ENCODE peak calls at places on chromosomes 13 and 19, in four cellular contexts. One of them, this sample, is unnamed.
A peak's percentile ranks its signal among the peaks of the same experiment; 100 is the strongest.

GRCh38 chr13:27795718-27796019 is 3.4 kb downstream of the GSX1 start:
- DNase-seq in SK-N-SH: no peak
- DNase-seq in transverse colon: no peak
- DNase-seq in Panc1: no peak
- DNase-seq in this sample: no peak

GRCh38 chr13:94433055-94433947 is 46.2 kb downstream of the DCT start:
- DNase-seq in Panc1: no peak
- DNase-seq in transverse colon: peak; percentile 21
- DNase-seq in SK-N-SH: no peak
- DNase-seq in this sample: no peak

GRCh38 chr13:46101488-46102289 is 3.1 kb downstream of the CPB2 start:
- DNase-seq in transverse colon: no peak
- DNase-seq in Panc1: no peak
- DNase-seq in SK-N-SH: no peak
- DNase-seq in this sample: no peak

GRCh38 chr19:35114656-35115537 is 726 bp upstream of the FXYD3 start:
- DNase-seq in transverse colon: peak; percentile 86
- DNase-seq in SK-N-SH: peak; percentile 92
- DNase-seq in Panc1: peak; percentile 43
- DNase-seq in this sample: peak; percentile 78

GRCh38 chr19:17138937-17139598 is 63.5 kb downstream of the MYO9B start:
- DNase-seq in transverse colon: no peak
- DNase-seq in SK-N-SH: no peak
- DNase-seq in Panc1: no peak
- DNase-seq in this sample: peak; percentile 41

GRCh38 chr19:2690856-2691255 is 11.6 kb downstream of the GNG7 start:
- DNase-seq in transverse colon: no peak
- DNase-seq in Panc1: no peak
- DNase-seq in SK-N-SH: no peak
- DNase-seq in this sample: no peak

GRCh38 chr13:85864963-85865530 is 65.8 kb upstream of the SLITRK6 start:
- DNase-seq in transverse colon: no peak
- DNase-seq in Panc1: no peak
- DNase-seq in SK-N-SH: peak; percentile 22
- DNase-seq in this sample: no peak

GRCh38 chr19:33821871-33822270 is 25.2 kb downstream of the KCTD15 start:
- DNase-seq in transverse colon: no peak
- DNase-seq in Panc1: no peak
- DNase-seq in SK-N-SH: no peak
- DNase-seq in this sample: no peak

GRCh38 chr19:35229601-35230000 is 1.1 kb upstream of the FAM187B start:
- DNase-seq in Panc1: no peak
- DNase-seq in transverse colon: no peak
- DNase-seq in SK-N-SH: no peak
- DNase-seq in this sample: no peak

GRCh38 chr19:53696951-53697350 is 65.2 kb downstream of the DPRX start:
- DNase-seq in SK-N-SH: no peak
- DNase-seq in Panc1: no peak
- DNase-seq in transverse colon: no peak
- DNase-seq in this sample: no peak

GRCh38 chr13:94056362-94056990 is 423.0 kb downstream of the DCT start:
- DNase-seq in Panc1: no peak
- DNase-seq in SK-N-SH: no peak
- DNase-seq in transverse colon: no peak
- DNase-seq in this sample: no peak

GRCh38 chr13:56501750-56502149 is 639.0 kb upstream of the PRR20A start:
- DNase-seq in SK-N-SH: no peak
- DNase-seq in transverse colon: no peak
- DNase-seq in Panc1: no peak
- DNase-seq in this sample: no peak

GRCh38 chr13:69793803-69794453 is 313.7 kb upstream of the ATXN8OS start:
- DNase-seq in transverse colon: no peak
- DNase-seq in Panc1: no peak
- DNase-seq in SK-N-SH: peak; percentile 44
- DNase-seq in this sample: no peak

GRCh38 chr13:100128373-100128772 is 39.5 kb downstream of the PCCA start:
- DNase-seq in Panc1: no peak
- DNase-seq in transverse colon: no peak
- DNase-seq in SK-N-SH: no peak
- DNase-seq in this sample: no peak

GRCh38 chr13:113930711-113931637 is 42.9 kb downstream of the C13orf46 start:
- DNase-seq in transverse colon: no peak
- DNase-seq in Panc1: no peak
- DNase-seq in SK-N-SH: no peak
- DNase-seq in this sample: no peak

GRCh38 chr13:98954313-98954712 is 23.6 kb downstream of the DOCK9 start:
- DNase-seq in transverse colon: no peak
- DNase-seq in SK-N-SH: no peak
- DNase-seq in Panc1: no peak
- DNase-seq in this sample: no peak

GRCh38 chr19:42201489-42202289 is 15.8 kb downstream of the DEDD2 start:
- DNase-seq in Panc1: no peak
- DNase-seq in SK-N-SH: no peak
- DNase-seq in transverse colon: peak; percentile 56
- DNase-seq in this sample: no peak

GRCh38 chr13:33612641-33613638 is 205.0 kb upstream of the RFC3 start:
- DNase-seq in transverse colon: no peak
- DNase-seq in Panc1: no peak
- DNase-seq in SK-N-SH: no peak
- DNase-seq in this sample: no peak

GRCh38 chr13:110015253-110015652 is 228.9 kb upstream of the IRS2 start:
- DNase-seq in SK-N-SH: no peak
- DNase-seq in transverse colon: no peak
- DNase-seq in Panc1: no peak
- DNase-seq in this sample: no peak

GRCh38 chr13:27919934-27920676 is at the start of gene PDX1:
- DNase-seq in SK-N-SH: peak; percentile 70
- DNase-seq in transverse colon: peak; percentile 56
- DNase-seq in Panc1: no peak
- DNase-seq in this sample: no peak

GRCh38 chr13:70817571-70817970 is 709.3 kb upstream of the KLHL1 start:
- DNase-seq in transverse colon: no peak
- DNase-seq in Panc1: no peak
- DNase-seq in SK-N-SH: no peak
- DNase-seq in this sample: no peak

GRCh38 chr19:23415034-23415433 is 19.8 kb upstream of the ZNF91 start:
- DNase-seq in SK-N-SH: no peak
- DNase-seq in transverse colon: peak; percentile 32
- DNase-seq in Panc1: no peak
- DNase-seq in this sample: no peak

GRCh38 chr13:38394777-38395504 is 45.3 kb downstream of the UFM1 start:
- DNase-seq in SK-N-SH: no peak
- DNase-seq in transverse colon: no peak
- DNase-seq in Panc1: no peak
- DNase-seq in this sample: no peak

GRCh38 chr19:32406161-32407003 is 812 bp downstream of the DPY19L3 start:
- DNase-seq in transverse colon: no peak
- DNase-seq in Panc1: no peak
- DNase-seq in SK-N-SH: peak; percentile 18
- DNase-seq in this sample: no peak

GRCh38 chr13:113764793-113765190 is 5.8 kb downstream of the TMEM255B start:
- DNase-seq in SK-N-SH: no peak
- DNase-seq in transverse colon: no peak
- DNase-seq in Panc1: no peak
- DNase-seq in this sample: no peak

GRCh38 chr19:55131421-55131820 is 14.0 kb upstream of the PPP1R12C start:
- DNase-seq in transverse colon: no peak
- DNase-seq in SK-N-SH: no peak
- DNase-seq in Panc1: no peak
- DNase-seq in this sample: no peak

GRCh38 chr19:3071764-3072163 is 9.5 kb upstream of the TLE5 start:
- DNase-seq in SK-N-SH: no peak
- DNase-seq in Panc1: no peak
- DNase-seq in transverse colon: no peak
- DNase-seq in this sample: no peak

GRCh38 chr19:41367848-41368301 is 3.9 kb upstream of the B9D2 start:
- DNase-seq in SK-N-SH: no peak
- DNase-seq in Panc1: no peak
- DNase-seq in transverse colon: no peak
- DNase-seq in this sample: no peak

GRCh38 chr13:60583911-60584753 is 187.1 kb downstream of the TDRD3 start:
- DNase-seq in transverse colon: peak; percentile 25
- DNase-seq in SK-N-SH: no peak
- DNase-seq in Panc1: no peak
- DNase-seq in this sample: no peak

GRCh38 chr13:110387451-110388140 is 80.5 kb downstream of the COL4A2 start:
- DNase-seq in Panc1: no peak
- DNase-seq in transverse colon: peak; percentile 36
- DNase-seq in SK-N-SH: no peak
- DNase-seq in this sample: no peak

GRCh38 chr13:20525144-20525600 is 485 bp downstream of the CRYL1 start:
- DNase-seq in transverse colon: peak; percentile 57
- DNase-seq in Panc1: no peak
- DNase-seq in SK-N-SH: no peak
- DNase-seq in this sample: no peak

GRCh38 chr13:79128158-79128557 is 277.9 kb downstream of the RBM26 start:
- DNase-seq in transverse colon: no peak
- DNase-seq in SK-N-SH: no peak
- DNase-seq in Panc1: no peak
- DNase-seq in this sample: no peak

GRCh38 chr13:23671902-23672301 is 101.7 kb downstream of the TNFRSF19 start:
- DNase-seq in transverse colon: no peak
- DNase-seq in Panc1: no peak
- DNase-seq in SK-N-SH: no peak
- DNase-seq in this sample: no peak

GRCh38 chr19:32387701-32388392 is 17.7 kb upstream of the DPY19L3 start:
- DNase-seq in Panc1: no peak
- DNase-seq in transverse colon: peak; percentile 59
- DNase-seq in SK-N-SH: no peak
- DNase-seq in this sample: no peak

GRCh38 chr19:43504426-43505185 is at the start of gene PHLDB3:
- DNase-seq in transverse colon: peak; percentile 60
- DNase-seq in Panc1: no peak
- DNase-seq in SK-N-SH: peak; percentile 70
- DNase-seq in this sample: peak; percentile 57

GRCh38 chr19:58385313-58386165 is 1.5 kb upstream of the RPS5 start:
- DNase-seq in transverse colon: no peak
- DNase-seq in SK-N-SH: no peak
- DNase-seq in Panc1: no peak
- DNase-seq in this sample: no peak

GRCh38 chr19:3669134-3669436 is 31.2 kb downstream of the PIP5K1C start:
- DNase-seq in Panc1: no peak
- DNase-seq in SK-N-SH: no peak
- DNase-seq in transverse colon: no peak
- DNase-seq in this sample: no peak

GRCh38 chr13:32259116-32259515 is 56.0 kb downstream of the ZAR1L start:
- DNase-seq in transverse colon: no peak
- DNase-seq in Panc1: no peak
- DNase-seq in SK-N-SH: no peak
- DNase-seq in this sample: no peak

GRCh38 chr19:8322638-8322997 is 1.3 kb downstream of the RPS28 start:
- DNase-seq in transverse colon: no peak
- DNase-seq in Panc1: no peak
- DNase-seq in SK-N-SH: no peak
- DNase-seq in this sample: no peak

GRCh38 chr19:8321760-8322637 is 703 bp downstream of the RPS28 start:
- DNase-seq in SK-N-SH: no peak
- DNase-seq in Panc1: no peak
- DNase-seq in transverse colon: no peak
- DNase-seq in this sample: no peak

GRCh38 chr19:8319807-8320520 is 1.2 kb downstream of the NDUFA7 start:
- DNase-seq in transverse colon: no peak
- DNase-seq in SK-N-SH: no peak
- DNase-seq in Panc1: no peak
- DNase-seq in this sample: no peak

GRCh38 chr19:8320564-8321066 is 560 bp downstream of the NDUFA7 start:
- DNase-seq in Panc1: no peak
- DNase-seq in transverse colon: no peak
- DNase-seq in SK-N-SH: no peak
- DNase-seq in this sample: no peak

GRCh38 chr19:8321067-8321759 is at the start of the genes NDUFA7 and RPS28:
- DNase-seq in Panc1: peak; percentile 64
- DNase-seq in SK-N-SH: peak; percentile 97
- DNase-seq in transverse colon: peak; percentile 98
- DNase-seq in this sample: peak; percentile 96
- TF ChIP-seq POLR2AphosphoS5 in Panc1: peak; percentile 97
- TF ChIP-seq POLR2AphosphoS5 in SK-N-SH: peak; percentile 97
- TF ChIP-seq POLR2AphosphoS5 in transverse colon: peak; percentile 98
- TF ChIP-seq POLR2AphosphoS5 in this sample: peak; percentile 95

GRCh38 chr19:14406645-14407331 is 12.4 kb downstream of the DDX39A start:
- DNase-seq in SK-N-SH: no peak
- DNase-seq in Panc1: no peak
- DNase-seq in transverse colon: no peak
- DNase-seq in this sample: no peak
- TF ChIP-seq POLR2AphosphoS5 in SK-N-SH: no peak
- TF ChIP-seq POLR2AphosphoS5 in Panc1: no peak
- TF ChIP-seq POLR2AphosphoS5 in transverse colon: no peak
- TF ChIP-seq POLR2AphosphoS5 in this sample: no peak

DNA sequence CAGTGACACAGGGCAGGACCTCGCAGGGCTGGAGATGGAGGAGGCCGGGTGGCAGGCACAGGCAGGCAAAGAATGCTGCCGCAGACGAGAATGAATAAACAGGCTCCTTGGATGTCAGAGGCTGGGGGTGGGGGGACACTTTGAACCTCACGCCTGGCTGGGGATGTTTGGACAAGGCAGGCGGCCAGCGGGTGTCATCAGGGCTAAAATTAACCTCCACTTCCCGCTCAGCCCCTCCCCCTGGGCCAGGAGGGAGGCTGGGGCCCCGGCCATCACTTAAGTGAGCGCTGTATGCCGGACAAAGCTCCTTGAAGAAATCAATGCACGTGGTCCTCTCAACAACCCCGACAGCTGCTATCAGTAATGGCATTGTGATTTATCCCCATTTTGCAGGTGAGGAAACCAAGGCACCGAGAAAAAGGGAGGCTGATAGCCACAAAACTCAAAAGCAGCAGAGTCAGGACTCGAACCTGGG is 10.3 kb upstream of the FUT5 start:
- DNase-seq in transverse colon: peak; percentile 74
- DNase-seq in Panc1: no peak
- DNase-seq in SK-N-SH: no peak
- DNase-seq in this sample: peak; percentile 89
- TF ChIP-seq POLR2AphosphoS5 in transverse colon: peak; percentile 51
- TF ChIP-seq POLR2AphosphoS5 in Panc1: no peak
- TF ChIP-seq POLR2AphosphoS5 in SK-N-SH: no peak
- TF ChIP-seq POLR2AphosphoS5 in this sample: no peak

GRCh38 chr19:45781282-45782161 is 768 bp downstream of the DMPK start:
- DNase-seq in Panc1: no peak
- DNase-seq in transverse colon: peak; percentile 50
- DNase-seq in SK-N-SH: no peak
- DNase-seq in this sample: peak; percentile 64
- TF ChIP-seq POLR2AphosphoS5 in Panc1: peak; percentile 43
- TF ChIP-seq POLR2AphosphoS5 in transverse colon: no peak
- TF ChIP-seq POLR2AphosphoS5 in SK-N-SH: no peak
- TF ChIP-seq POLR2AphosphoS5 in this sample: no peak

GRCh38 chr13:102970542-102970941 is 95.7 kb downstream of the SLC10A2 start:
- DNase-seq in SK-N-SH: no peak
- DNase-seq in Panc1: no peak
- DNase-seq in transverse colon: no peak
- DNase-seq in this sample: no peak
- TF ChIP-seq POLR2AphosphoS5 in SK-N-SH: no peak
- TF ChIP-seq POLR2AphosphoS5 in Panc1: no peak
- TF ChIP-seq POLR2AphosphoS5 in transverse colon: no peak
- TF ChIP-seq POLR2AphosphoS5 in this sample: no peak